ENCODE peak calls at places on chromosomes 13 and 19, in five cellular contexts. P, Z, Q, X and O are unnamed samples.

GRCh38 chr13:41611385-41611784 is 154.0 kb downstream of the RGCC start:
- DNase-seq in Z (no peak), Q (no peak), P (no peak), X (no peak), O (no peak)

GRCh38 chr19:45439569-45440258 is 16.0 kb upstream of the ERCC1 start:
- DNase-seq in X (peak; percentile 96), Q (peak; percentile 84), Z (peak; percentile 89), P (peak; percentile 73), O (peak; percentile 91)

GRCh38 chr13:23671902-23672301 is 101.7 kb downstream of the TNFRSF19 start:
- DNase-seq in Z (no peak), X (no peak), Q (no peak), P (no peak), O (no peak)

GRCh38 chr13:20495087-20496023 is 30.3 kb downstream of the CRYL1 start:
- DNase-seq in Z (no peak), X (no peak), Q (peak; percentile 70), P (peak; percentile 91), O (peak; percentile 50)

GRCh38 chr19:1935484-1936208 is 5.3 kb upstream of the CSNK1G2 start:
- DNase-seq in X (peak; percentile 80), Q (no peak), Z (no peak), P (no peak), O (peak; percentile 92)

GRCh38 chr13:101339202-101339601 is 77.1 kb downstream of the NALCN start:
- DNase-seq in Z (no peak), Q (no peak), P (no peak), X (no peak), O (no peak)

GRCh38 chr13:110233181-110233641 is 73.7 kb downstream of the COL4A1 start:
- DNase-seq in Q (no peak), Z (peak; percentile 74), P (peak; percentile 82), X (peak; percentile 74), O (no peak)

GRCh38 chr13:112605531-112605990 is 17.6 kb upstream of the TUBGCP3 start:
- DNase-seq in X (no peak), Q (no peak), P (no peak), Z (no peak), O (no peak)

GRCh38 chr19:32891609-32892008 is 22.0 kb upstream of the SLC7A9 start:
- DNase-seq in P (no peak), Z (no peak), X (no peak), Q (no peak), O (no peak)

GRCh38 chr13:66301482-66301881 is 928.7 kb downstream of the PCDH9 start:
- DNase-seq in P (no peak), X (no peak), Z (no peak), Q (no peak), O (no peak)

GRCh38 chr19:18500820-18501219 is 21.1 kb downstream of the ELL start:
- DNase-seq in Z (no peak), P (no peak), X (peak; percentile 72), Q (peak; percentile 79), O (no peak)

GRCh38 chr13:52955505-52955904 is 73.1 kb upstream of the OLFM4 start:
- DNase-seq in Z (no peak), P (no peak), X (peak; percentile 64), Q (no peak), O (no peak)

GRCh38 chr13:99655351-99656091 is 154.2 kb downstream of the TM9SF2 start:
- DNase-seq in Z (peak; percentile 66), Q (no peak), X (no peak), P (no peak), O (no peak)

GRCh38 chr13:113597386-113598080 is 13.0 kb downstream of the TFDP1 start:
- DNase-seq in X (peak; percentile 42), Q (no peak), Z (peak; percentile 61), P (no peak), O (peak; percentile 6)

GRCh38 chr19:46953955-46954501 is 65.6 kb upstream of the NPAS1 start:
- DNase-seq in Q (no peak), P (no peak), Z (no peak), X (no peak), O (no peak)

GRCh38 chr13:104385409-104385808 is 1319.2 kb upstream of the SLC10A2 start:
- DNase-seq in P (no peak), X (no peak), Z (no peak), Q (no peak), O (no peak)

GRCh38 chr13:65530688-65531087 is 1699.4 kb downstream of the PCDH9 start:
- DNase-seq in X (no peak), Z (no peak), P (no peak), Q (no peak), O (no peak)

GRCh38 chr13:97116754-97117153 is 105.4 kb upstream of the MBNL2 start:
- DNase-seq in Q (no peak), X (no peak), Z (no peak), P (no peak), O (no peak)

GRCh38 chr19:51372649-51373504 is at the start of gene NKG7:
- DNase-seq in X (peak; percentile 32), Q (no peak), P (no peak), Z (no peak), O (no peak)

GRCh38 chr13:47310376-47310775 is 413.5 kb upstream of the HTR2A start:
- DNase-seq in Z (no peak), P (no peak), X (no peak), Q (no peak), O (no peak)

GRCh38 chr13:74251778-74252519 is 117.7 kb upstream of the KLF12 start:
- DNase-seq in Q (no peak), Z (no peak), X (peak; percentile 66), P (no peak), O (no peak)

GRCh38 chr13:35565273-35565672 is 88.8 kb upstream of the MAB21L1 start:
- DNase-seq in X (no peak), Z (no peak), Q (no peak), P (no peak), O (no peak)

GRCh38 chr19:9139609-9140158 is 513 bp upstream of the ZNF317 start:
- DNase-seq in Q (no peak), P (no peak), X (no peak), Z (no peak), O (no peak)

GRCh38 chr19:2394669-2395292 is 32.6 kb downstream of the TIMM13 start:
- DNase-seq in Q (no peak), P (no peak), Z (no peak), X (no peak), O (no peak)

GRCh38 chr13:21885714-21886224 is 214.9 kb downstream of the FGF9 start:
- DNase-seq in Z (no peak), Q (no peak), P (no peak), X (no peak), O (no peak)

GRCh38 chr19:16062789-16063188 is 13.5 kb upstream of the TPM4 start:
- DNase-seq in P (no peak), Z (no peak), X (no peak), Q (peak; percentile 51), O (no peak)

GRCh38 chr13:33134213-33134612 is 118.0 kb downstream of the KL start:
- DNase-seq in Q (no peak), Z (no peak), P (no peak), X (no peak), O (peak; percentile 37)

GRCh38 chr19:16328824-16329482 is 4.3 kb downstream of the KLF2 start:
- DNase-seq in X (no peak), Q (no peak), P (no peak), Z (peak; percentile 62), O (no peak)

GRCh38 chr13:48398450-48399095 is 14.3 kb downstream of the LPAR6 start:
- DNase-seq in X (no peak), Z (no peak), P (no peak), Q (no peak), O (no peak)

GRCh38 chr19:39193785-39194184 is 3.0 kb upstream of the NCCRP1 start:
- DNase-seq in Z (no peak), Q (peak; percentile 72), P (no peak), X (no peak), O (no peak)
- H3K4me1 ChIP-seq in Z (no peaks in the 10 kb centered on the region), Q (peaks cover 24% of the 10 kb centered on the region), P (no peaks in the 10 kb centered on the region), X (no peaks in the 10 kb centered on the region), O (no peaks in the 10 kb centered on the region)

GRCh38 chr19:28170066-28170465 is 1042.9 kb downstream of the UQCRFS1 start:
- DNase-seq in X (no peak), P (no peak), Z (no peak), Q (no peak), O (no peak)
- H3K4me3 ChIP-seq in X (no peak overlapping the region), P (no peak overlapping the region), Z (no peak overlapping the region), Q (no peak overlapping the region), O (no peak overlapping the region)

DNA sequence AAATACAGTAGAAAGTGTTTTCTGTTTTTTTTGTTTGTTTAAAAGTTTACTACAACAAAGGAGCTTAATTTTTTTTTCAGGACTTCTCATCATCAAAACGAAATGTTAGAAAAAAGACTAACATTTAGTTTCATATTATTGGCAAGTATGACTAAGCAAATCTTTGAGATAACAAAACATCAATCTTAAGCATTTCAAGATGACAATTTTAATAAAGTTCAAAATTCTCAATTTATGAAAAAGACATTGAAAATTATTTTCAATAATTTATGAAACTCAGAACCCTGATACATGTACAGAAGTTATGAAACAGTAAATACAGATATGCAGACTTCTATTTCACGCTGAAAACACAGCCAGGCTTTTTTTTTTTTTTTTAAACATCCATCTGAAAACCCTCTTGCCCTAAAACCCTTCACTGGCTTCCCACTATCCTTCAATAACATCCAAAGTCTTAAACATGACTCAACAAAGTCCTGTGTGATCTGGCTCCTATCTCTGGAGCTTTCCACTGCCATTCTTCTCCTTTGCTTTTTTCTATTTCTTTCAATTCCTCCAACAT is 3.9 kb downstream of the RBM26 start:
- DNase-seq in X (no peak), P (no peak), Z (no peak), Q (no peak), O (no peak)
- H3K4me1 ChIP-seq in X (peaks cover 60% of the 10 kb centered on the region), P (no peaks in the 10 kb centered on the region), Z (peaks cover 11% of the 10 kb centered on the region), Q (peaks cover 52% of the 10 kb centered on the region), O (peaks cover 54% of the 10 kb centered on the region)

GRCh38 chr19:41910240-41910991 is 17.8 kb downstream of the ERFL start:
- DNase-seq in P (no peak), Q (no peak), X (no peak), Z (no peak), O (no peak)

GRCh38 chr19:41912899-41913475 is 15.3 kb downstream of the ERFL start:
- DNase-seq in X (no peak), P (no peak), Z (no peak), Q (no peak), O (no peak)

GRCh38 chr19:41913476-41914190 is 14.6 kb downstream of the ERFL start:
- DNase-seq in Q (no peak), X (no peak), P (no peak), Z (no peak), O (no peak)

GRCh38 chr19:41910992-41911888 is 17.0 kb downstream of the ERFL start:
- DNase-seq in X (no peak), Q (no peak), P (no peak), Z (no peak), O (no peak)

DNA sequence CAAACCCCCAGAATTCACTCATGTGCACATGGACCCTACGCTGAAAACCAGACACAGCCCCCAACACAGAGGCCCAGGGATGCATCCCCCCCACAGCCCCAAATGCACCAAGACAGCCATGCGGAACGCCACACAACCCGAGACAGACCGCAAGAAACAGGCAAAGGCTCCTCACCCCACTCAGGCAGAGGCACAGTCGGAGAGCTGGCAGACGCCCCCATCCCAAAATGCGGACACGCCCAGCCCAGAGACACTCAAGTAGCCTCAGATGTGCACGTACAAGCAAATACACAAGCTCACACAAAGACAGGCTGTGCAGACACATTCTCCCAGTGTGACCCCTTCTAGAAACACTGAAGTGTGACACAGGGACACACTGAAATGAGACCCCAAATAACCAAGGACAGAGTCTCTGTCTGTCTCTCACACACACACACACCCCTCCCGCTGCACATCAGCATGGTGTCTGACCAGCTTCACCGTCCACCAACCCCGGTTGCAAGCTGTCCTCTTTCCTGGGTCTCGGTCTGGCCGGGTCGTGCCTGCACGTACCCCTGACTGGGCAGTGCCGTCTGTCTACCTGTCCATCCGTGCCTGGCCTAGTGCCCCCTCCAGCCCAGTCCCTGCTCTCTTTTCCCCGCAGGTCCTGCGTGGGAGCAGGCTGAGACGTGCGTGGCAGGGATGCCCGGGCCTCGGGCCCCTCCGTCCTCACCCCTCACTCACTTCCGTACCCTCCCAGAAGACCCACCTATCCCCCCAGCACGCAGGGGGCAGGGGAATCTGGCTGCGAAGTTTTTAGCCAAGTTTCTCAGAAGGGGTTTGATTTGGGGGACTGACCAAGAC is 16.1 kb downstream of the ERFL start:
- DNase-seq in Z (no peak), X (no peak), Q (no peak), P (no peak), O (no peak)
- H3K4me3 ChIP-seq in Z (no peak overlapping the region), X (no peak overlapping the region), Q (no peak overlapping the region), P (no peak overlapping the region), O (no peak overlapping the region)